ENCODE peak calls at places on chromosome 20, in six cellular contexts. P is T-helper 1 cell, N is K562, T is RWPE2, R is iPS-NIHi11, D is lower lobe of right lung. O is an unnamed sample.

GRCh38 chr20:13717631-13718044 is 67.1 kb downstream of the ESF1 start:
- DNase-seq in D (no peak), R (no peak), T (no peak), P (no peak), N (no peak), O (no peak)

GRCh38 chr20:62704341-62704948 is 4.2 kb upstream of the NTSR1 start:
- DNase-seq in D (peak; percentile 80), P (no peak), R (peak; percentile 63), N (peak; percentile 41), T (peak; percentile 100), O (no peak)

GRCh38 chr20:3614509-3614908 is 48.7 kb downstream of the GFRA4 start:
- DNase-seq in D (no peak), R (no peak), T (no peak), P (no peak), N (no peak), O (no peak)

GRCh38 chr20:26347396-26347795 is 650.7 kb upstream of the ZNF337 start:
- DNase-seq in D (no peak), R (no peak), N (no peak), T (no peak), P (no peak), O (no peak)

GRCh38 chr20:47857142-47857993 is 72.1 kb upstream of the SULF2 start:
- DNase-seq in R (no peak), N (no peak), D (no peak), P (no peak), T (no peak), O (no peak)

GRCh38 chr20:16434087-16434664 is 139.1 kb downstream of the KIF16B start:
- DNase-seq in T (no peak), N (peak; percentile 65), R (peak; percentile 73), P (peak; percentile 16), D (peak; percentile 57), O (peak; percentile 69)

GRCh38 chr20:14745830-14746229 is 408.4 kb upstream of the FLRT3 start:
- DNase-seq in D (no peak), R (no peak), N (no peak), P (no peak), T (no peak), O (no peak)

GRCh38 chr20:62176866-62177265 is 6.0 kb upstream of the MTG2 start:
- DNase-seq in N (no peak), D (no peak), T (peak; percentile 78), P (no peak), R (no peak), O (peak; percentile 44)

GRCh38 chr20:62776692-62777527 is 19.4 kb upstream of the MRGBP start:
- DNase-seq in T (no peak), D (no peak), N (peak; percentile 88), P (peak; percentile 28), R (peak; percentile 77), O (no peak)

GRCh38 chr20:11112837-11113236 is 439.0 kb upstream of the JAG1 start:
- DNase-seq in R (no peak), T (no peak), P (no peak), N (no peak), D (no peak), O (no peak)

GRCh38 chr20:43750774-43751166 is 24.0 kb upstream of the GTSF1L start:
- DNase-seq in R (no peak), P (no peak), D (no peak), T (no peak), N (no peak), O (no peak)

GRCh38 chr20:50226093-50226974 is 35.7 kb downstream of the CEBPB start:
- DNase-seq in P (no peak), D (peak; percentile 90), N (peak; percentile 41), R (no peak), T (no peak), O (no peak)

GRCh38 chr20:64037498-64038213 is 1.7 kb downstream of the C20orf204 start:
- DNase-seq in D (no peak), P (no peak), R (peak; percentile 66), T (no peak), N (peak; percentile 61), O (no peak)

GRCh38 chr20:63854766-63855362 is 6.4 kb upstream of the ABHD16B start:
- DNase-seq in N (no peak), R (peak; percentile 41), D (no peak), P (no peak), T (peak; percentile 82), O (no peak)

GRCh38 chr20:3612795-3613560 is 50.2 kb downstream of the GFRA4 start:
- DNase-seq in P (no peak), R (no peak), N (no peak), D (no peak), T (no peak), O (no peak)

GRCh38 chr20:23118766-23119165 is 32.6 kb upstream of the CD93 start:
- DNase-seq in N (no peak), D (no peak), R (no peak), T (peak; percentile 49), P (no peak), O (no peak)

GRCh38 chr20:63896136-63896890 is 1.4 kb downstream of the DNAJC5 start:
- DNase-seq in P (no peak), R (peak; percentile 33), D (peak; percentile 80), N (no peak), T (no peak), O (no peak)

GRCh38 chr20:57404419-57405072 is 13.3 kb downstream of the RBM38 start:
- DNase-seq in D (peak; percentile 32), N (no peak), P (no peak), R (no peak), T (no peak), O (peak; percentile 92)

GRCh38 chr20:11807070-11807741 is 110.5 kb upstream of the BTBD3 start:
- DNase-seq in P (no peak), D (no peak), N (no peak), T (no peak), R (no peak), O (no peak)

GRCh38 chr20:7770578-7770977 is 169.7 kb downstream of the HAO1 start:
- DNase-seq in D (no peak), R (no peak), N (no peak), P (no peak), T (no peak), O (no peak)

GRCh38 chr20:45138451-45139300 is 14.4 kb upstream of the WFDC12 start:
- DNase-seq in P (peak; percentile 25), R (peak; percentile 86), T (peak; percentile 89), D (peak; percentile 84), N (peak; percentile 79), O (no peak)

GRCh38 chr20:10447028-10447427 is 11.9 kb downstream of the SLX4IP start:
- DNase-seq in P (peak; percentile 21), D (no peak), T (no peak), N (peak; percentile 27), R (peak; percentile 24), O (no peak)

GRCh38 chr20:48157970-48158369 is 372.7 kb upstream of the SULF2 start:
- DNase-seq in R (no peak), T (no peak), P (no peak), D (no peak), N (no peak), O (no peak)

GRCh38 chr20:8946036-8946926 is 122.6 kb upstream of the PLCB4 start:
- DNase-seq in T (no peak), P (no peak), N (no peak), D (no peak), R (no peak), O (no peak)

GRCh38 chr20:47543006-47543431 is 41.3 kb downstream of the NCOA3 start:
- DNase-seq in T (no peak), P (no peak), R (no peak), N (no peak), D (no peak), O (no peak)

GRCh38 chr20:3751664-3752385 is 15.7 kb downstream of the ADISSP start:
- DNase-seq in T (no peak), P (peak; percentile 30), R (peak; percentile 73), D (peak; percentile 82), N (no peak), O (no peak)

GRCh38 chr20:23060629-23061028 is 11.2 kb upstream of the THBD start:
- DNase-seq in R (no peak), T (no peak), N (no peak), P (no peak), D (no peak), O (no peak)

GRCh38 chr20:57388953-57389694 is 2.1 kb upstream of the RBM38 start:
- DNase-seq in D (peak; percentile 90), P (peak; percentile 47), N (peak; percentile 90), R (peak; percentile 90), T (peak; percentile 92), O (peak; percentile 86)